ENCODE peak calls at places on chromosomes 16 and 17, in eight cellular contexts. R, A, K, E, U, S, N and D are unnamed samples.
A peak's percentile ranks its signal among the peaks of the same experiment; 100 is the strongest.

GRCh38 chr17:47317119-47317518 is 6.6 kb upstream of the EFCAB13 start:
- DNase-seq in A (no peak), K (no peak), U (no peak), S (no peak), E (no peak), R (peak; percentile 58), N (no peak), D (no peak)

GRCh38 chr17:80029235-80029974 is 6.3 kb downstream of the TBC1D16 start:
- DNase-seq in E (no peak), N (peak; percentile 82), U (peak; percentile 79), S (no peak), K (no peak), A (peak; percentile 71), R (peak; percentile 64), D (peak; percentile 91)

GRCh38 chr16:11651796-11652195 is 16.5 kb upstream of the SNN start:
- DNase-seq in U (no peak), A (no peak), S (no peak), R (no peak), K (no peak), N (no peak), E (no peak), D (no peak)

GRCh38 chr17:54372071-54372720 is 528.5 kb upstream of the TOM1L1 start:
- DNase-seq in A (no peak), S (no peak), R (no peak), K (no peak), U (no peak), E (peak; percentile 9), N (no peak), D (no peak)

GRCh38 chr17:12693640-12694039 is 27.9 kb downstream of the MYOCD start:
- DNase-seq in S (no peak), R (no peak), N (no peak), K (no peak), A (no peak), E (no peak), U (no peak), D (no peak)

GRCh38 chr16:30053376-30054015 is 12.1 kb upstream of the ALDOA start:
- DNase-seq in E (no peak), S (peak; percentile 64), R (peak; percentile 41), K (no peak), A (no peak), N (no peak), U (no peak), D (no peak)

GRCh38 chr17:42363767-42364585 is 24.3 kb downstream of the STAT3 start:
- DNase-seq in S (no peak), R (peak; percentile 88), N (no peak), K (no peak), U (no peak), E (no peak), A (no peak), D (no peak)

GRCh38 chr17:76923491-76923890 is 55.3 kb downstream of the MGAT5B start:
- DNase-seq in U (no peak), R (no peak), A (no peak), K (no peak), E (no peak), N (no peak), S (no peak), D (no peak)

GRCh38 chr17:80847506-80848230 is 144.0 kb upstream of the CHMP6 start:
- DNase-seq in E (no peak), K (no peak), A (no peak), R (no peak), N (no peak), S (no peak), U (no peak), D (peak; percentile 14)

GRCh38 chr16:228151-228855 is 946 bp downstream of the LUC7L start:
- DNase-seq in R (no peak), N (no peak), A (no peak), U (no peak), K (peak; percentile 25), E (peak; percentile 28), S (no peak), D (no peak)

GRCh38 chr17:4161179-4161559 is 18.2 kb downstream of the CYB5D2 start:
- DNase-seq in E (no peak), U (peak; percentile 53), K (no peak), S (peak; percentile 91), N (no peak), A (peak; percentile 40), R (peak; percentile 70), D (peak; percentile 90)

GRCh38 chr16:81797443-81797842 is 18.4 kb downstream of the PLCG2 start:
- DNase-seq in S (no peak), R (no peak), K (no peak), U (peak; percentile 57), E (no peak), N (no peak), A (no peak), D (no peak)

GRCh38 chr16:25135239-25135878 is 23.8 kb downstream of the LCMT1 start:
- DNase-seq in U (no peak), R (peak; percentile 60), S (no peak), K (no peak), E (no peak), N (no peak), A (no peak), D (no peak)

GRCh38 chr16:57590654-57591085 is 37.8 kb upstream of the ADGRG1 start:
- DNase-seq in U (no peak), E (no peak), N (no peak), K (no peak), S (peak; percentile 21), A (no peak), R (peak; percentile 64), D (no peak)

GRCh38 chr17:4566785-4567184 is 6.4 kb upstream of the GGT6 start:
- DNase-seq in N (peak; percentile 74), K (peak; percentile 83), E (peak; percentile 88), A (no peak), S (peak; percentile 68), R (peak; percentile 16), U (peak; percentile 39), D (peak; percentile 68)

GRCh38 chr17:42347198-42347597 is 41.0 kb downstream of the STAT3 start:
- DNase-seq in E (no peak), S (peak; percentile 29), N (peak; percentile 65), K (no peak), U (no peak), R (peak; percentile 85), A (peak; percentile 21), D (peak; percentile 32)

GRCh38 chr17:75440738-75441448 is 15.5 kb upstream of the TMEM94 start:
- DNase-seq in A (no peak), S (no peak), E (no peak), R (peak; percentile 37), K (no peak), U (no peak), N (peak; percentile 23), D (no peak)

DNA sequence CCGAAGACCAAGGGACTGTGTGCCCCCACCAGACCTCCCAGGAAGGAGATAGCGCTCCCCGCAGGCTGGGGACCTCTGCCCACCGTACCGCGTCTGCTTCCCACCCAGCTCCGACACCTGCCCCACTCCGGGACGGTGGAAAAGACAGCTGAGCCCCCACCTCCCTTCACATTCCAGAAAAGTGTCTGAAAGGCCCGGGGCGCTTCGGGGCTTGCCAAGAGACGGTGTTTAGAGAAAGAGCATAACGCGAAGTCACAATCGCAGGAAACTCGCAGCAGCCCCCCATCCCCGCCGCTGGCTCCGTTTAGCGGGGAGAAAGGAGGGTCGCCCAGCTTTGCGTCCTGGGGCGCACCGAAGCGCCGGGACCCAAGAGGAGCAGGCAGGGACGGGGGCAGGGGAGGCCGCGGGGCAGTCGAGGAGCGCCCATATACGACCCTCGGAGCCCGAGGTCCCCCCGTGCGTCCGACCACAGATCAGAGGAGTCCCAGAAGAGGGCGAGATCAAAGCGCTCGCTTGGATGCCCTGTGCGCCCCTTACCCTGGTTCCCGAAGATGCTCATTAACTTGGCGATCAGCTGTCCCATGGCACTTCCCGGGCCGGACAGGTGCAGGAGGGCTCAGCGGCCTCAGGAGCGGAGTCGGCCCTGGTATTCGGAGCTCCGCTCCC is 650 bp downstream of the ARL5C start:
- DNase-seq in S (no peak), N (no peak), K (no peak), U (no peak), A (no peak), E (peak; percentile 35), R (no peak), D (no peak)
- H3K27ac ChIP-seq in S (no peak overlapping the region), N (peak overlapping the region; percentile 36), K (peak overlapping the region; percentile 83), U (no peak overlapping the region), A (no peak overlapping the region), E (no peak overlapping the region), R (no peak overlapping the region), D (peak overlapping the region; percentile 45)

GRCh38 chr17:67663445-67663844 is 54.3 kb upstream of the NOL11 start:
- DNase-seq in E (no peak), K (no peak), A (no peak), R (no peak), N (no peak), S (no peak), U (no peak), D (no peak)
- TF ChIP-seq CTCF in E (no peak), K (peak; percentile 24), A (no peak), R (no peak), N (no peak), S (no peak), U (no peak), D (no peak)

GRCh38 chr16:62661435-62661834 is 625.2 kb upstream of the CDH8 start:
- DNase-seq in N (no peak), E (no peak), A (no peak), S (no peak), U (no peak), R (no peak), K (no peak), D (no peak)

DNA sequence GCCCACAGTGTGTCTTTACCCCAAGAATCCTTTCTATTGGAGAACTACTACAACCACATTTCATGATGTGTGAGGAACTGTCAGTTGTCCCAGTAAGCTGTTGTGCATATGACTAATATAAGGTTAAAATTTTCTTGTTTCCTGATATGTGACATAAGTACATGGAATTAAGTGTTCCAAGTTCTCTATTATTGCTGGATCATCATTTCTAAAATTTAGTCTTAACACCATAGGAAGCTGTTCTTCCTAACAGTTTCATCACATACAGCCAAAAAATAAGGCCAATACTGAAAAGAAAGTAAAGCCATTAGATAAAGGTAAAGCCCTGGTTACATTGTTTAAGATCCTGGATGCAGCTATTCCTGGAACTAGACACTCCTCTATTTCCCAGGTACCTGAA is 620.9 kb upstream of the CDH8 start:
- DNase-seq in U (no peak), E (no peak), R (no peak), K (no peak), N (no peak), S (no peak), A (no peak), D (no peak)
- H3K9me3 ChIP-seq in U (no peaks in the 10 kb centered on the region), E (no peaks in the 10 kb centered on the region), R (no peaks in the 10 kb centered on the region), K (no peaks in the 10 kb centered on the region), N (no peaks in the 10 kb centered on the region), S (no peaks in the 10 kb centered on the region), A (no peaks in the 10 kb centered on the region), D (no peaks in the 10 kb centered on the region)

GRCh38 chr17:29589524-29590260 is at the start of gene GIT1:
- DNase-seq in A (no peak), S (peak; percentile 86), N (peak; percentile 84), U (peak; percentile 90), E (peak; percentile 95), K (peak; percentile 84), R (peak; percentile 57), D (peak; percentile 85)
- H3K27ac ChIP-seq in A (peak within 1 kb of the TSS; percentile 84), S (peak within 1 kb of the TSS; percentile 4), N (peak within 1 kb of the TSS; percentile 93), U (peak within 1 kb of the TSS; percentile 84), E (no peak within 1 kb of the TSS), K (peak within 1 kb of the TSS; percentile 94), R (peak within 1 kb of the TSS; percentile 60), D (peak within 1 kb of the TSS; percentile 85)